ENCODE peak calls at places on chromosome 21, in six cellular contexts. One of them, this sample, is unnamed.
A peak's percentile ranks its signal among the peaks of the same experiment; 100 is the strongest.

GRCh38 chr21:36968414-36968813 is 1.9 kb upstream of the HLCS start:
- DNase-seq in heart left ventricle: no peak
- DNase-seq in foreskin keratinocyte: no peak
- DNase-seq in astrocyte of the spinal cord: no peak
- DNase-seq in globus pallidus: no peak
- DNase-seq in small intestine: no peak
- DNase-seq in this sample: no peak

GRCh38 chr21:45948576-45949141 is 32.9 kb upstream of the COL6A1 start:
- DNase-seq in foreskin keratinocyte: no peak
- DNase-seq in globus pallidus: no peak
- DNase-seq in heart left ventricle: no peak
- DNase-seq in astrocyte of the spinal cord: no peak
- DNase-seq in small intestine: no peak
- DNase-seq in this sample: no peak

GRCh38 chr21:41709965-41710822 is 56.7 kb downstream of the RIPK4 start:
- DNase-seq in globus pallidus: no peak
- DNase-seq in foreskin keratinocyte: no peak
- DNase-seq in astrocyte of the spinal cord: no peak
- DNase-seq in heart left ventricle: no peak
- DNase-seq in small intestine: peak; percentile 35
- DNase-seq in this sample: no peak

GRCh38 chr21:41316200-41316599 is 401 bp upstream of the FAM3B start:
- DNase-seq in small intestine: no peak
- DNase-seq in globus pallidus: no peak
- DNase-seq in heart left ventricle: no peak
- DNase-seq in astrocyte of the spinal cord: no peak
- DNase-seq in foreskin keratinocyte: no peak
- DNase-seq in this sample: no peak

GRCh38 chr21:44643911-44644310 is 2.3 kb upstream of the KRTAP10-11 start:
- DNase-seq in globus pallidus: no peak
- DNase-seq in small intestine: no peak
- DNase-seq in foreskin keratinocyte: no peak
- DNase-seq in astrocyte of the spinal cord: no peak
- DNase-seq in heart left ventricle: no peak
- DNase-seq in this sample: no peak

GRCh38 chr21:17387030-17387617 is 125.7 kb upstream of the CXADR start:
- DNase-seq in heart left ventricle: peak; percentile 25
- DNase-seq in globus pallidus: peak; percentile 84
- DNase-seq in astrocyte of the spinal cord: peak; percentile 76
- DNase-seq in small intestine: peak; percentile 81
- DNase-seq in foreskin keratinocyte: no peak
- DNase-seq in this sample: peak; percentile 47

GRCh38 chr21:46157987-46158451 is 2.6 kb upstream of the FTCD start:
- DNase-seq in globus pallidus: no peak
- DNase-seq in foreskin keratinocyte: no peak
- DNase-seq in heart left ventricle: peak; percentile 12
- DNase-seq in small intestine: no peak
- DNase-seq in astrocyte of the spinal cord: no peak
- DNase-seq in this sample: no peak

GRCh38 chr21:41933259-41934079 is 20.3 kb downstream of the C2CD2 start:
- DNase-seq in heart left ventricle: no peak
- DNase-seq in foreskin keratinocyte: peak; percentile 50
- DNase-seq in globus pallidus: no peak
- DNase-seq in astrocyte of the spinal cord: no peak
- DNase-seq in small intestine: no peak
- DNase-seq in this sample: peak; percentile 54

GRCh38 chr21:42653492-42654061 is at the start of gene PDE9A:
- DNase-seq in heart left ventricle: peak; percentile 51
- DNase-seq in foreskin keratinocyte: no peak
- DNase-seq in astrocyte of the spinal cord: no peak
- DNase-seq in globus pallidus: no peak
- DNase-seq in small intestine: peak; percentile 32
- DNase-seq in this sample: no peak

GRCh38 chr21:42361286-42361685 is 5.0 kb downstream of the TFF1 start:
- DNase-seq in heart left ventricle: no peak
- DNase-seq in astrocyte of the spinal cord: no peak
- DNase-seq in globus pallidus: no peak
- DNase-seq in small intestine: no peak
- DNase-seq in foreskin keratinocyte: no peak
- DNase-seq in this sample: no peak

GRCh38 chr21:33380483-33380998 is 22.7 kb upstream of the IFNGR2 start:
- DNase-seq in foreskin keratinocyte: peak; percentile 86
- DNase-seq in small intestine: peak; percentile 96
- DNase-seq in astrocyte of the spinal cord: peak; percentile 91
- DNase-seq in globus pallidus: peak; percentile 63
- DNase-seq in heart left ventricle: peak; percentile 90
- DNase-seq in this sample: peak; percentile 98

GRCh38 chr21:21216013-21216412 is 217.8 kb downstream of the NCAM2 start:
- DNase-seq in foreskin keratinocyte: no peak
- DNase-seq in small intestine: no peak
- DNase-seq in astrocyte of the spinal cord: no peak
- DNase-seq in heart left ventricle: no peak
- DNase-seq in globus pallidus: no peak
- DNase-seq in this sample: no peak

GRCh38 chr21:38460171-38460742 is 38.0 kb downstream of the ERG start:
- DNase-seq in foreskin keratinocyte: peak; percentile 84
- DNase-seq in globus pallidus: no peak
- DNase-seq in small intestine: no peak
- DNase-seq in heart left ventricle: peak; percentile 51
- DNase-seq in astrocyte of the spinal cord: peak; percentile 83
- DNase-seq in this sample: peak; percentile 92